ENCODE peak calls at places on chromosomes 13 and 19, in ten cellular contexts. Q, R, V, T, Z, M, L, H, K and X are unnamed samples.

GRCh38 chr13:113948034-113948742 is 25.7 kb downstream of the C13orf46 start:
- DNase-seq in Q (no peak), R (no peak), V (no peak), T (no peak), Z (no peak), M (peak), L (no peak), H (no peak), K (peak), X (no peak)

GRCh38 chr19:2524840-2525723 is 49.2 kb downstream of the GADD45B start:
- DNase-seq in Q (no peak), R (no peak), V (peak), T (peak), Z (no peak), M (peak), L (no peak), H (no peak), K (peak), X (no peak)

GRCh38 chr13:71867101-71867814 is at the start of gene DACH1:
- DNase-seq in Q (peak), R (no peak), V (peak), T (peak), Z (peak), M (peak), L (no peak), H (no peak), K (peak), X (no peak)

GRCh38 chr19:45607071-45608029 is 5.3 kb upstream of the GPR4 start:
- DNase-seq in Q (peak), R (peak), V (peak), T (peak), Z (no peak), M (peak), L (peak), H (peak), K (peak), X (peak)

GRCh38 chr13:112752711-112753541 is 63.1 kb downstream of the ATP11A start:
- DNase-seq in Q (no peak), R (no peak), V (no peak), T (peak), Z (no peak), M (no peak), L (no peak), H (no peak), K (no peak), X (no peak)

GRCh38 chr19:33376931-33377557 is 3.5 kb downstream of the CEBPG start:
- DNase-seq in Q (no peak), R (no peak), V (no peak), T (peak), Z (no peak), M (no peak), L (no peak), H (no peak), K (no peak), X (no peak)

GRCh38 chr19:51086153-51086850 is 3.6 kb upstream of the KLK14 start:
- DNase-seq in Q (no peak), R (no peak), V (no peak), T (no peak), Z (no peak), M (no peak), L (no peak), H (no peak), K (no peak), X (no peak)

GRCh38 chr19:37226248-37226647 is 8.2 kb downstream of the ZNF383 start:
- DNase-seq in Q (no peak), R (no peak), V (no peak), T (no peak), Z (no peak), M (no peak), L (no peak), H (no peak), K (no peak), X (no peak)

GRCh38 chr19:31408460-31409124 is 59.4 kb upstream of the TSHZ3 start:
- DNase-seq in Q (no peak), R (no peak), V (peak), T (peak), Z (no peak), M (peak), L (no peak), H (no peak), K (no peak), X (no peak)

GRCh38 chr13:106874308-106874707 is 306.4 kb upstream of the ARGLU1 start:
- DNase-seq in Q (no peak), R (no peak), V (no peak), T (no peak), Z (no peak), M (no peak), L (no peak), H (no peak), K (no peak), X (no peak)

GRCh38 chr19:16030964-16031871 is 45.1 kb upstream of the TPM4 start:
- DNase-seq in Q (no peak), R (no peak), V (no peak), T (no peak), Z (no peak), M (no peak), L (no peak), H (no peak), K (no peak), X (no peak)